ENCODE peak calls at places on chromosomes 11 and 22, in six cellular contexts. W is lower lobe of right lung; A is naive thymus-derived CD4-positive, alpha-beta T cell; X is kidney; V is heart right ventricle; Y is prostate gland. E is an unnamed sample.

GRCh38 chr11:20158597-20159257 is 1.5 kb downstream of the DBX1 start:
- DNase-seq in W (peak), A (no peak), X (peak), V (peak), Y (peak), E (no peak)

GRCh38 chr22:41327124-41327523 is 25.8 kb downstream of the ZC3H7B start:
- DNase-seq in W (no peak), A (no peak), X (peak), V (no peak), Y (no peak), E (peak)

GRCh38 chr11:6268811-6269210 is 9.2 kb downstream of the CCKBR start:
- DNase-seq in W (no peak), A (no peak), X (no peak), V (no peak), Y (no peak), E (no peak)

GRCh38 chr11:67356867-67357561 is 3.7 kb upstream of the POLD4 start:
- DNase-seq in W (peak), A (peak), X (no peak), V (peak), Y (peak), E (peak)

GRCh38 chr11:102776454-102776853 is 4.0 kb downstream of the MMP10 start:
- DNase-seq in W (no peak), A (no peak), X (no peak), V (no peak), Y (no peak), E (no peak)

GRCh38 chr11:130551388-130551787 is 102.9 kb downstream of the ADAMTS15 start:
- DNase-seq in W (no peak), A (no peak), X (no peak), V (no peak), Y (no peak), E (no peak)

GRCh38 chr11:15743244-15743629 is 613.1 kb downstream of the SOX6 start:
- DNase-seq in W (no peak), A (no peak), X (no peak), V (no peak), Y (no peak), E (no peak)

GRCh38 chr11:123228489-123229163 is 33.6 kb upstream of the CLMP start:
- DNase-seq in W (no peak), A (no peak), X (no peak), V (no peak), Y (no peak), E (no peak)

GRCh38 chr11:11178671-11179070 is 174.4 kb downstream of the CSNK2A3 start:
- DNase-seq in W (no peak), A (no peak), X (no peak), V (no peak), Y (no peak), E (no peak)

GRCh38 chr11:20477418-20478090 is 90.0 kb downstream of the PRMT3 start:
- DNase-seq in W (no peak), A (no peak), X (no peak), V (no peak), Y (no peak), E (no peak)

GRCh38 chr11:119305556-119306372 is 11.2 kb downstream of the MCAM start:
- DNase-seq in W (no peak), A (no peak), X (no peak), V (no peak), Y (no peak), E (no peak)

GRCh38 chr11:126007263-126007662 is 55.4 kb downstream of the CDON start:
- DNase-seq in W (no peak), A (no peak), X (no peak), V (no peak), Y (peak), E (no peak)

GRCh38 chr11:117479372-117479771 is 151.7 kb downstream of the CEP164 start:
- DNase-seq in W (no peak), A (no peak), X (no peak), V (no peak), Y (no peak), E (no peak)
- H3K27ac ChIP-seq in W (no peak), A (no peak), X (no peak), V (no peak), Y (no peak), E (no peak)

GRCh38 chr22:20964799-20965103 is 2.3 kb upstream of the AIFM3 start:
- DNase-seq in W (no peak), A (no peak), X (no peak), V (no peak), Y (no peak), E (no peak)

GRCh38 chr22:20965104-20965887 is 1.8 kb upstream of the AIFM3 start:
- DNase-seq in W (no peak), A (no peak), X (no peak), V (no peak), Y (no peak), E (no peak)

GRCh38 chr22:20967697-20968201 is 694 bp downstream of the AIFM3 start:
- DNase-seq in W (no peak), A (no peak), X (no peak), V (no peak), Y (no peak), E (no peak)

GRCh38 chr22:20966883-20967696 is at the start of gene AIFM3:
- DNase-seq in W (no peak), A (no peak), X (peak), V (no peak), Y (no peak), E (no peak)

GRCh38 chr22:20965888-20966855 is 883 bp upstream of the AIFM3 start:
- DNase-seq in W (no peak), A (no peak), X (no peak), V (no peak), Y (no peak), E (no peak)
- H3K27ac ChIP-seq in W (no peak), A (no peak), X (no peak), V (no peak), Y (no peak), E (no peak)

GRCh38 chr22:40203568-40203967 is 25.8 kb downstream of the TNRC6B start:
- DNase-seq in W (no peak), A (peak), X (no peak), V (no peak), Y (no peak), E (no peak)

GRCh38 chr22:40199223-40199622 is 21.5 kb downstream of the TNRC6B start:
- DNase-seq in W (no peak), A (no peak), X (no peak), V (no peak), Y (no peak), E (no peak)

GRCh38 chr22:40202225-40202944 is 24.7 kb downstream of the TNRC6B start:
- DNase-seq in W (no peak), A (no peak), X (no peak), V (no peak), Y (no peak), E (peak)

GRCh38 chr22:40199852-40200251 is 22.1 kb downstream of the TNRC6B start:
- DNase-seq in W (no peak), A (no peak), X (no peak), V (no peak), Y (no peak), E (no peak)

DNA sequence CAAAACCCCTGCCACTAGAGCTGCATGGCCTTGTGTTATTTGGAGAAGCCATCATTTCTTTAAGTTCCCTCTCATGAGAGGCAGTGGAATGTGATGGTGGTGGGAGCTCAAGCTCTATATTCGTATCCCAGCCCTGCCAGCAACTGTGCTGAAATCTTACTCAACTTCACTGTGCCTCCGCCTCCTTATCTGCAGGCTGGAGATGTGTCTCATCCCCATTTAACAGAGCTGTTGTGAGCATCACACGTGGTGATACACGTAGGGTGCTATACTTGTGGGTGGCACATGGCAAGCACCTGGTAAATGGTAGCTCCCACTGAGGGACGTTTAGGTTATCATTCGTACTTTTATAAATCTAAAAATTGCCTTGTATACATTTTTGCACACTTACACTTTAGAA is 23.1 kb downstream of the TNRC6B start:
- DNase-seq in W (no peak), A (no peak), X (no peak), V (no peak), Y (no peak), E (no peak)
- H3K27ac ChIP-seq in W (no peak), A (peak), X (no peak), V (no peak), Y (no peak), E (no peak)

GRCh38 chr11:986952-987305 is 49.6 kb downstream of the MUC6 start:
- DNase-seq in W (no peak), A (no peak), X (no peak), V (no peak), Y (no peak), E (no peak)
- H3K27ac ChIP-seq in W (no peak), A (no peak), X (peak), V (no peak), Y (peak), E (no peak)

E was measured in substantia nigra.